ENCODE peak calls at places on chromosomes 7 and 10, in eight cellular contexts. N is EH; E is upper lobe of right lung; Q is activated CD4-positive, alpha-beta T cell treated with anti-CD3 and anti-CD28 coated beads, Interleukin-2, amount 10 ng/mL, durations not matched to agents 7 days and 5 days; K is NCI-H526 treated with DMSO at 0.1 percent for 48 hours; O is spleen; M is naive thymus-derived CD8-positive, alpha-beta T cell; F is WERI-Rb-1. Z is an unnamed sample.

GRCh38 chr7:23396222-23396621 is 74.1 kb downstream of the IGF2BP3 start:
- DNase-seq in N (peak), E (no peak), Q (no peak), K (no peak), O (no peak), M (no peak), F (no peak), Z (no peak)

GRCh38 chr10:3783721-3784432 is 1.1 kb downstream of the KLF6 start:
- DNase-seq in N (peak), E (no peak), Q (peak), K (peak), O (no peak), M (no peak), F (peak), Z (no peak)

GRCh38 chr7:142407939-142408573 is 150.2 kb upstream of the PRSS58 start:
- DNase-seq in N (no peak), E (no peak), Q (no peak), K (no peak), O (no peak), M (no peak), F (no peak), Z (no peak)

GRCh38 chr10:75295901-75296441 is 60.2 kb upstream of the COMTD1 start:
- DNase-seq in N (no peak), E (no peak), Q (no peak), K (no peak), O (no peak), M (no peak), F (peak), Z (peak)

GRCh38 chr7:131745645-131746248 is 189.3 kb upstream of the PODXL start:
- DNase-seq in N (peak), E (no peak), Q (peak), K (no peak), O (no peak), M (no peak), F (no peak), Z (no peak)

GRCh38 chr10:47285381-47286115 is 14.4 kb upstream of the GDF10 start:
- DNase-seq in N (no peak), E (no peak), Q (no peak), K (no peak), O (no peak), M (no peak), F (no peak), Z (no peak)

GRCh38 chr10:70567603-70568002 is 34.9 kb downstream of the PRF1 start:
- DNase-seq in N (no peak), E (no peak), Q (no peak), K (no peak), O (no peak), M (no peak), F (no peak), Z (no peak)

GRCh38 chr7:31054608-31055273 is 2.6 kb downstream of the ADCYAP1R1 start:
- DNase-seq in N (no peak), E (no peak), Q (no peak), K (no peak), O (no peak), M (no peak), F (no peak), Z (no peak)

GRCh38 chr7:97734255-97734654 is 2.4 kb downstream of the TAC1 start:
- DNase-seq in N (no peak), E (no peak), Q (no peak), K (no peak), O (no peak), M (no peak), F (no peak), Z (no peak)

GRCh38 chr10:130751106-130751840 is 560.2 kb downstream of the TCERG1L start:
- DNase-seq in N (no peak), E (peak), Q (no peak), K (no peak), O (peak), M (no peak), F (no peak), Z (no peak)

GRCh38 chr10:133058267-133059092 is 29.2 kb upstream of the ADGRA1 start:
- DNase-seq in N (peak), E (no peak), Q (no peak), K (no peak), O (no peak), M (no peak), F (no peak), Z (no peak)

GRCh38 chr7:134996097-134996550 is 9.8 kb downstream of the AGBL3 start:
- DNase-seq in N (peak), E (no peak), Q (no peak), K (no peak), O (no peak), M (no peak), F (no peak), Z (no peak)

GRCh38 chr7:143361552-143362125 is 874 bp downstream of the FAM131B start:
- DNase-seq in N (no peak), E (no peak), Q (no peak), K (no peak), O (no peak), M (no peak), F (no peak), Z (no peak)

GRCh38 chr7:134134004-134134403 is 6.9 kb downstream of the LRGUK start:
- DNase-seq in N (no peak), E (no peak), Q (no peak), K (no peak), O (no peak), M (no peak), F (no peak), Z (no peak)

GRCh38 chr10:113572520-113573290 is 19.9 kb downstream of the HABP2 start:
- DNase-seq in N (no peak), E (no peak), Q (no peak), K (no peak), O (no peak), M (no peak), F (no peak), Z (no peak)

GRCh38 chr10:17109475-17110207 is 20.0 kb downstream of the CUBN start:
- DNase-seq in N (peak), E (no peak), Q (no peak), K (no peak), O (no peak), M (no peak), F (no peak), Z (no peak)

GRCh38 chr7:80106498-80107113 is 28.0 kb upstream of the GNAI1 start:
- DNase-seq in N (no peak), E (no peak), Q (no peak), K (no peak), O (no peak), M (no peak), F (no peak), Z (no peak)

GRCh38 chr7:21749318-21749717 is 196.4 kb downstream of the CDCA7L start:
- DNase-seq in N (no peak), E (no peak), Q (no peak), K (no peak), O (no peak), M (no peak), F (no peak), Z (no peak)